ENCODE peak calls at places on chromosomes 11 and 22, in four cellular contexts. I, L, W and N are unnamed samples.

GRCh38 chr22:27113211-27114030 is 456.0 kb downstream of the MIAT start:
- DNase-seq in I (peak), L (no peak), W (peak), N (peak)

GRCh38 chr11:111320728-111321568 is 22.6 kb downstream of the POU2AF3 start:
- DNase-seq in I (no peak), L (peak), W (no peak), N (no peak)

GRCh38 chr11:65915821-65916251 is 3.0 kb downstream of the C11orf68 start:
- DNase-seq in I (peak), L (no peak), W (peak), N (peak)

GRCh38 chr22:46042786-46043185 is 65.8 kb upstream of the WNT7B start:
- DNase-seq in I (peak), L (no peak), W (no peak), N (no peak)

GRCh38 chr11:6229911-6230310 is 4.5 kb downstream of the FHIP1B start:
- DNase-seq in I (no peak), L (no peak), W (no peak), N (no peak)

GRCh38 chr11:131302831-131303230 is 67.6 kb upstream of the NTM start:
- DNase-seq in I (no peak), L (no peak), W (peak), N (no peak)

GRCh38 chr11:122751298-122752070 is 86.8 kb upstream of the CRTAM start:
- DNase-seq in I (peak), L (no peak), W (no peak), N (no peak)

GRCh38 chr11:2693271-2693833 is 6.4 kb downstream of the KCNQ1OT1 start:
- DNase-seq in I (no peak), L (no peak), W (no peak), N (no peak)

GRCh38 chr11:82046778-82047177 is 686.9 kb downstream of the FAM181B start:
- DNase-seq in I (no peak), L (no peak), W (peak), N (peak)

GRCh38 chr11:3737386-3737933 is 59.9 kb downstream of the NUP98 start:
- DNase-seq in I (no peak), L (no peak), W (no peak), N (no peak)

GRCh38 chr11:128662960-128663359 is 30.9 kb upstream of the FLI1 start:
- DNase-seq in I (no peak), L (no peak), W (no peak), N (no peak)

GRCh38 chr22:23504522-23504921 is 75.6 kb downstream of the IGLL1 start:
- DNase-seq in I (no peak), L (no peak), W (no peak), N (no peak)

GRCh38 chr11:118153976-118154375 is 1.4 kb upstream of the SCN4B start:
- DNase-seq in I (no peak), L (no peak), W (no peak), N (no peak)

GRCh38 chr11:70324354-70325115 is 54.0 kb downstream of the PPFIA1 start:
- DNase-seq in I (no peak), L (peak), W (no peak), N (no peak)

GRCh38 chr11:70212227-70212811 is 9.2 kb downstream of the FADD start:
- DNase-seq in I (no peak), L (no peak), W (no peak), N (no peak)

GRCh38 chr11:126345759-126346585 is 9.5 kb upstream of the ST3GAL4 start:
- DNase-seq in I (no peak), L (no peak), W (no peak), N (no peak)

GRCh38 chr22:43420991-43421665 is 9.3 kb downstream of the MPPED1 start:
- DNase-seq in I (no peak), L (no peak), W (no peak), N (no peak)

GRCh38 chr11:30049214-30049613 is 32.4 kb upstream of the KCNA4 start:
- DNase-seq in I (no peak), L (peak), W (no peak), N (no peak)

GRCh38 chr11:69131644-69132300 is 24.0 kb upstream of the SMIM38 start:
- DNase-seq in I (peak), L (peak), W (no peak), N (peak)

GRCh38 chr11:9150501-9150900 is 59.1 kb upstream of the SCUBE2 start:
- DNase-seq in I (peak), L (no peak), W (peak), N (no peak)

GRCh38 chr11:67468509-67468834 is 579 bp downstream of the TMEM134 start:
- DNase-seq in I (no peak), L (no peak), W (no peak), N (no peak)

GRCh38 chr11:14443642-14444041 is 56.0 kb downstream of the COPB1 start:
- DNase-seq in I (peak), L (peak), W (no peak), N (no peak)

GRCh38 chr11:13315517-13316432 is 38.2 kb downstream of the BMAL1 start:
- DNase-seq in I (no peak), L (no peak), W (no peak), N (no peak)

GRCh38 chr22:25827415-25827814 is 85.4 kb downstream of the MYO18B start:
- DNase-seq in I (no peak), L (no peak), W (no peak), N (no peak)

GRCh38 chr11:61477734-61478148 is 30.8 kb upstream of the LRRC10B start:
- DNase-seq in I (no peak), L (peak), W (no peak), N (no peak)